ENCODE peak calls at places on chromosomes 16 and 17, in eight cellular contexts. One of them, this sample, is unnamed.

GRCh38 chr16:29821663-29822115 is 1.4 kb downstream of the MVP start:
- DNase-seq in memory B cell: no peak
- DNase-seq in activated gamma-delta T cell treated with Interleukin-2 at 50 U/mL for 16 hours: no peak
- DNase-seq in kidney tubule cell: peak; percentile 90
- DNase-seq in NCI-H146: no peak
- DNase-seq in activated CD4-positive, CD25-positive, alpha-beta regulatory T cell treated with anti-CD3 and anti-CD28 coated beads, Interleukin-2, amount 50 U/mL, for 72 hours: no peak
- DNase-seq in globus pallidus: no peak
- DNase-seq in endothelial cell: no peak
- DNase-seq in this sample: peak; percentile 74

GRCh38 chr16:78298986-78299385 is 199.5 kb downstream of the WWOX start:
- DNase-seq in kidney tubule cell: peak; percentile 6
- DNase-seq in NCI-H146: no peak
- DNase-seq in activated CD4-positive, CD25-positive, alpha-beta regulatory T cell treated with anti-CD3 and anti-CD28 coated beads, Interleukin-2, amount 50 U/mL, for 72 hours: no peak
- DNase-seq in endothelial cell: no peak
- DNase-seq in activated gamma-delta T cell treated with Interleukin-2 at 50 U/mL for 16 hours: no peak
- DNase-seq in globus pallidus: no peak
- DNase-seq in memory B cell: no peak
- DNase-seq in this sample: no peak

GRCh38 chr17:8420041-8420934 is 15.4 kb upstream of the NDEL1 start:
- DNase-seq in NCI-H146: no peak
- DNase-seq in memory B cell: no peak
- DNase-seq in globus pallidus: peak; percentile 39
- DNase-seq in kidney tubule cell: peak; percentile 58
- DNase-seq in endothelial cell: no peak
- DNase-seq in activated gamma-delta T cell treated with Interleukin-2 at 50 U/mL for 16 hours: no peak
- DNase-seq in activated CD4-positive, CD25-positive, alpha-beta regulatory T cell treated with anti-CD3 and anti-CD28 coated beads, Interleukin-2, amount 50 U/mL, for 72 hours: no peak
- DNase-seq in this sample: no peak

GRCh38 chr17:63290784-63291183 is 155.3 kb downstream of the CYB561 start:
- DNase-seq in globus pallidus: no peak
- DNase-seq in NCI-H146: no peak
- DNase-seq in endothelial cell: no peak
- DNase-seq in memory B cell: no peak
- DNase-seq in activated gamma-delta T cell treated with Interleukin-2 at 50 U/mL for 16 hours: no peak
- DNase-seq in activated CD4-positive, CD25-positive, alpha-beta regulatory T cell treated with anti-CD3 and anti-CD28 coated beads, Interleukin-2, amount 50 U/mL, for 72 hours: no peak
- DNase-seq in kidney tubule cell: no peak
- DNase-seq in this sample: no peak

GRCh38 chr17:47897561-47897960 is 1.5 kb downstream of the SP2 start:
- DNase-seq in kidney tubule cell: peak; percentile 39
- DNase-seq in activated CD4-positive, CD25-positive, alpha-beta regulatory T cell treated with anti-CD3 and anti-CD28 coated beads, Interleukin-2, amount 50 U/mL, for 72 hours: no peak
- DNase-seq in globus pallidus: peak; percentile 36
- DNase-seq in NCI-H146: no peak
- DNase-seq in endothelial cell: no peak
- DNase-seq in memory B cell: no peak
- DNase-seq in activated gamma-delta T cell treated with Interleukin-2 at 50 U/mL for 16 hours: no peak
- DNase-seq in this sample: no peak

GRCh38 chr16:24993722-24994686 is 21.2 kb downstream of the ARHGAP17 start:
- DNase-seq in NCI-H146: no peak
- DNase-seq in memory B cell: no peak
- DNase-seq in activated CD4-positive, CD25-positive, alpha-beta regulatory T cell treated with anti-CD3 and anti-CD28 coated beads, Interleukin-2, amount 50 U/mL, for 72 hours: no peak
- DNase-seq in activated gamma-delta T cell treated with Interleukin-2 at 50 U/mL for 16 hours: no peak
- DNase-seq in globus pallidus: no peak
- DNase-seq in endothelial cell: no peak
- DNase-seq in kidney tubule cell: peak; percentile 94
- DNase-seq in this sample: peak; percentile 88

GRCh38 chr17:6953689-6954088 is 42.2 kb upstream of the ALOX12 start:
- DNase-seq in kidney tubule cell: no peak
- DNase-seq in activated CD4-positive, CD25-positive, alpha-beta regulatory T cell treated with anti-CD3 and anti-CD28 coated beads, Interleukin-2, amount 50 U/mL, for 72 hours: no peak
- DNase-seq in memory B cell: no peak
- DNase-seq in globus pallidus: no peak
- DNase-seq in endothelial cell: no peak
- DNase-seq in activated gamma-delta T cell treated with Interleukin-2 at 50 U/mL for 16 hours: no peak
- DNase-seq in NCI-H146: no peak
- DNase-seq in this sample: no peak

GRCh38 chr17:48198950-48199541 is 91.5 kb downstream of the SNX11 start:
- DNase-seq in activated CD4-positive, CD25-positive, alpha-beta regulatory T cell treated with anti-CD3 and anti-CD28 coated beads, Interleukin-2, amount 50 U/mL, for 72 hours: no peak
- DNase-seq in NCI-H146: no peak
- DNase-seq in memory B cell: no peak
- DNase-seq in globus pallidus: no peak
- DNase-seq in activated gamma-delta T cell treated with Interleukin-2 at 50 U/mL for 16 hours: no peak
- DNase-seq in kidney tubule cell: no peak
- DNase-seq in endothelial cell: no peak
- DNase-seq in this sample: peak; percentile 81

GRCh38 chr16:2296662-2297505 is 29.0 kb upstream of the RNPS1 start:
- DNase-seq in globus pallidus: peak; percentile 8
- DNase-seq in NCI-H146: peak; percentile 38
- DNase-seq in endothelial cell: no peak
- DNase-seq in memory B cell: no peak
- DNase-seq in kidney tubule cell: peak; percentile 27
- DNase-seq in activated gamma-delta T cell treated with Interleukin-2 at 50 U/mL for 16 hours: no peak
- DNase-seq in activated CD4-positive, CD25-positive, alpha-beta regulatory T cell treated with anti-CD3 and anti-CD28 coated beads, Interleukin-2, amount 50 U/mL, for 72 hours: no peak
- DNase-seq in this sample: no peak

GRCh38 chr16:12551946-12552345 is 251.7 kb downstream of the CPPED1 start:
- DNase-seq in activated gamma-delta T cell treated with Interleukin-2 at 50 U/mL for 16 hours: no peak
- DNase-seq in globus pallidus: no peak
- DNase-seq in NCI-H146: no peak
- DNase-seq in memory B cell: no peak
- DNase-seq in kidney tubule cell: no peak
- DNase-seq in endothelial cell: no peak
- DNase-seq in activated CD4-positive, CD25-positive, alpha-beta regulatory T cell treated with anti-CD3 and anti-CD28 coated beads, Interleukin-2, amount 50 U/mL, for 72 hours: no peak
- DNase-seq in this sample: no peak

This sample was measured in Caki2.